ENCODE peak calls at places on chromosome 21, in six cellular contexts. P, V, C, T, L and E are unnamed samples. For H3K27me3, the result is how much of the 10 kb centered on the place peaks cover.

GRCh38 chr21:41326414-41327080 is 9.9 kb downstream of the FAM3B start:
- DNase-seq in P (no peak), V (no peak), C (no peak), T (no peak), L (no peak), E (no peak)

GRCh38 chr21:44710756-44711326 is 531 bp downstream of the TSPEAR start:
- DNase-seq in P (no peak), V (no peak), C (no peak), T (no peak), L (no peak), E (peak)

GRCh38 chr21:44865561-44866280 is 7.8 kb downstream of the PTTG1IP start:
- DNase-seq in P (no peak), V (no peak), C (no peak), T (no peak), L (no peak), E (peak)

GRCh38 chr21:34807146-34807880 is 138.5 kb downstream of the CLIC6 start:
- DNase-seq in P (peak), V (peak), C (no peak), T (no peak), L (no peak), E (peak)

GRCh38 chr21:26844258-26845065 is 747 bp downstream of the ADAMTS1 start:
- DNase-seq in P (no peak), V (peak), C (peak), T (peak), L (peak), E (peak)

GRCh38 chr21:35743571-35743970 is 316.8 kb downstream of the SETD4 start:
- DNase-seq in P (peak), V (peak), C (no peak), T (no peak), L (no peak), E (no peak)

GRCh38 chr21:36065497-36066036 is 4.3 kb upstream of the CBR1 start:
- DNase-seq in P (no peak), V (peak), C (no peak), T (no peak), L (no peak), E (peak)

GRCh38 chr21:45629046-45629981 is 14.2 kb upstream of the PCBP3 start:
- DNase-seq in P (no peak), V (no peak), C (no peak), T (no peak), L (no peak), E (no peak)

GRCh38 chr21:36260030-36260787 is 59.8 kb upstream of the MORC3 start:
- DNase-seq in P (peak), V (peak), C (no peak), T (no peak), L (peak), E (peak)

GRCh38 chr21:34526618-34527290 is 14.7 kb upstream of the KCNE1 start:
- DNase-seq in P (peak), V (peak), C (no peak), T (peak), L (peak), E (peak)

GRCh38 chr21:45622416-45623097 is 21.0 kb upstream of the PCBP3 start:
- DNase-seq in P (no peak), V (no peak), C (peak), T (no peak), L (no peak), E (no peak)

GRCh38 chr21:45853703-45854342 is 127.7 kb upstream of the COL6A1 start:
- DNase-seq in P (no peak), V (no peak), C (peak), T (no peak), L (no peak), E (no peak)

GRCh38 chr21:42841156-42841915 is 38.0 kb downstream of the WDR4 start:
- DNase-seq in P (no peak), V (no peak), C (no peak), T (peak), L (no peak), E (no peak)
- H3K4me3 ChIP-seq in P (no peak), V (no peak), C (no peak), T (no peak), L (no peak), E (no peak)

GRCh38 chr21:32412162-32412997 is at the start of gene EVA1C:
- DNase-seq in P (no peak), V (peak), C (peak), T (peak), L (peak), E (peak)
- TF ChIP-seq CTCF in P (no peak), V (no peak), C (no peak), T (no peak), L (peak), E (peak)

DNA sequence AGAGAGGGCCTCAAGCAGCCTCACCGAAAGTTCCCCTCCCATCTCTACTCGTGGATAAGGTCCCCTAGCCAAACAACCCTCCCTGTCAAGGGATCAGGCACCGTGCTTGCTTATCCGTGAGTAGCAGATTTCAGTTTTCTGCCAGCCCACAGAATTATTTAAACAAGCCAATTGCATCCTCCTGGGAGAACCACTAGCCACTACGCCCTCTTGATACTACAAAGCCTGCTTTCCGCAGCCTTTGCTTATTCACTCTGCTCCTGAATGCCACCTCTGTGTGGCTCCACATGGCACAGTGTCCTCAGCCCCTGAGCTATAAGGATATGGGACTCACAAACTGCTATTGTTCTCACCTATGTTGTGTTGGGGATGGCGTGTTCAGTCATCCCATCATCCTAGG is 5.9 kb upstream of the TFF2 start:
- DNase-seq in P (no peak), V (no peak), C (no peak), T (no peak), L (no peak), E (no peak)
- H3K27me3 ChIP-seq in P (under half), V (under half), C (under half), T (under half), L (under half), E (under half)

GRCh38 chr21:31203371-31204054 is 140.5 kb downstream of the TIAM1 start:
- DNase-seq in P (no peak), V (peak), C (no peak), T (no peak), L (no peak), E (no peak)

GRCh38 chr21:31198575-31198974 is 145.5 kb downstream of the TIAM1 start:
- DNase-seq in P (peak), V (peak), C (no peak), T (no peak), L (peak), E (peak)

GRCh38 chr21:31204801-31205200 is 139.3 kb downstream of the TIAM1 start:
- DNase-seq in P (no peak), V (no peak), C (no peak), T (no peak), L (no peak), E (no peak)

GRCh38 chr21:31201144-31201543 is 142.9 kb downstream of the TIAM1 start:
- DNase-seq in P (no peak), V (no peak), C (no peak), T (no peak), L (no peak), E (no peak)

GRCh38 chr21:31201548-31201947 is 142.5 kb downstream of the TIAM1 start:
- DNase-seq in P (no peak), V (peak), C (no peak), T (no peak), L (no peak), E (no peak)
- H3K4me3 ChIP-seq in P (no peak), V (no peak), C (no peak), T (no peak), L (no peak), E (no peak)

GRCh38 chr21:37758997-37759396 is 157.3 kb downstream of the KCNJ6 start:
- DNase-seq in P (peak), V (peak), C (no peak), T (no peak), L (peak), E (peak)
- TF ChIP-seq CTCF in P (peak), V (peak), C (no peak), T (peak), L (peak), E (peak)

DNA sequence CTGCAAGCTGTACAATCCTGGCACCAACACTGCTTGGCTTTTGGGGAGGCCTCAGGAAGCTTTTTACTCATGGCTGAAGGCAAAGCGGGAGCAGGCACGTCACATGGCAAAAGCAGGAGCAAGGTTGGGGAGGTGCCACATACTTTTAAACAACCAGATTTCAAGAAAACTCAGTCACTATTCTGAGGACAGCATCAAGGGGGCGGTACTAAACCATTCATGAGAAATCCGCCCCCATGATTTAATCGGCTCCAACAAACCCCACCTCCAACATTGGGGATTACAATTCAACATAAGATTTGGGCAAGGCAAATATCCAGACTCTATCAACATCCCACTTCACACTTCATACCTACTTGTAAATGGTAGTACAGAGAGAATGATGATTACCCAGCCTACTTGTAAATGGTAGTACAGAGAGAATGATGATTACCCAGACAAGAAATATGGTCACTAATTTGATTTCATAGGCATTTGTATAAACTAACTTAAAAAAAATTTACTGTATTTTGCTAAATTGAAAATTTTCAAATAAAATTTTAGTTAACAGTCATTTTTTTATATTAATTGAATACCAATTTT is 24.9 kb downstream of the ATP5PF start:
- DNase-seq in P (no peak), V (no peak), C (no peak), T (no peak), L (no peak), E (no peak)
- H3K27me3 ChIP-seq in P (under half), V (under half), C (under half), T (under half), L (under half), E (under half)